ENCODE peak calls at places on chromosomes 1 and 21, in seven cellular contexts. One of them, this sample, is unnamed.

GRCh38 chr1:39230261-39231190 is 26.0 kb downstream of the MACF1 start:
- DNase-seq in osteocyte: no peak
- DNase-seq in astrocyte of the cerebellum: no peak
- DNase-seq in hepatocyte: no peak
- DNase-seq in stomach: no peak
- DNase-seq in foreskin fibroblast: no peak
- DNase-seq in heart left ventricle: no peak
- DNase-seq in this sample: no peak

GRCh38 chr1:2229032-2229920 is 1.2 kb downstream of the SKI start:
- DNase-seq in osteocyte: peak
- DNase-seq in astrocyte of the cerebellum: no peak
- DNase-seq in hepatocyte: peak
- DNase-seq in stomach: peak
- DNase-seq in foreskin fibroblast: no peak
- DNase-seq in heart left ventricle: peak
- DNase-seq in this sample: peak

GRCh38 chr1:47483651-47484050 is 45.8 kb downstream of the FOXD2 start:
- DNase-seq in osteocyte: no peak
- DNase-seq in astrocyte of the cerebellum: no peak
- DNase-seq in hepatocyte: no peak
- DNase-seq in stomach: no peak
- DNase-seq in foreskin fibroblast: no peak
- DNase-seq in heart left ventricle: no peak
- DNase-seq in this sample: no peak

GRCh38 chr1:22044690-22045420 is 7.7 kb upstream of the CDC42 start:
- DNase-seq in osteocyte: no peak
- DNase-seq in astrocyte of the cerebellum: peak
- DNase-seq in hepatocyte: no peak
- DNase-seq in stomach: no peak
- DNase-seq in foreskin fibroblast: peak
- DNase-seq in heart left ventricle: no peak
- DNase-seq in this sample: no peak

GRCh38 chr1:51651552-51651942 is 34.7 kb downstream of the OSBPL9 start:
- DNase-seq in osteocyte: no peak
- DNase-seq in astrocyte of the cerebellum: no peak
- DNase-seq in hepatocyte: no peak
- DNase-seq in stomach: no peak
- DNase-seq in foreskin fibroblast: no peak
- DNase-seq in heart left ventricle: no peak
- DNase-seq in this sample: no peak

GRCh38 chr1:179083031-179083345 is 1.1 kb downstream of the TOR3A start:
- DNase-seq in osteocyte: no peak
- DNase-seq in astrocyte of the cerebellum: no peak
- DNase-seq in hepatocyte: no peak
- DNase-seq in stomach: no peak
- DNase-seq in foreskin fibroblast: no peak
- DNase-seq in heart left ventricle: no peak
- DNase-seq in this sample: no peak

GRCh38 chr1:34500451-34500850 is 254.4 kb upstream of the GJB5 start:
- DNase-seq in osteocyte: no peak
- DNase-seq in astrocyte of the cerebellum: no peak
- DNase-seq in hepatocyte: peak
- DNase-seq in stomach: no peak
- DNase-seq in foreskin fibroblast: no peak
- DNase-seq in heart left ventricle: peak
- DNase-seq in this sample: peak

GRCh38 chr1:116760996-116761665 is 6.9 kb downstream of the CD2 start:
- DNase-seq in osteocyte: peak
- DNase-seq in astrocyte of the cerebellum: no peak
- DNase-seq in hepatocyte: no peak
- DNase-seq in stomach: no peak
- DNase-seq in foreskin fibroblast: no peak
- DNase-seq in heart left ventricle: no peak
- DNase-seq in this sample: no peak

GRCh38 chr1:180503274-180503862 is 991 bp upstream of the ACBD6 start:
- DNase-seq in osteocyte: no peak
- DNase-seq in astrocyte of the cerebellum: no peak
- DNase-seq in hepatocyte: no peak
- DNase-seq in stomach: no peak
- DNase-seq in foreskin fibroblast: no peak
- DNase-seq in heart left ventricle: no peak
- DNase-seq in this sample: peak

GRCh38 chr1:38567401-38567800 is 292.2 kb downstream of the RRAGC start:
- DNase-seq in osteocyte: no peak
- DNase-seq in astrocyte of the cerebellum: no peak
- DNase-seq in hepatocyte: no peak
- DNase-seq in stomach: no peak
- DNase-seq in foreskin fibroblast: no peak
- DNase-seq in heart left ventricle: no peak
- DNase-seq in this sample: no peak

GRCh38 chr1:16677552-16678423 is 11.0 kb upstream of the RNU1-3 start:
- DNase-seq in osteocyte: no peak
- DNase-seq in astrocyte of the cerebellum: no peak
- DNase-seq in hepatocyte: no peak
- DNase-seq in stomach: no peak
- DNase-seq in foreskin fibroblast: no peak
- DNase-seq in heart left ventricle: peak
- DNase-seq in this sample: peak

GRCh38 chr1:160971618-160972056 is 17.0 kb upstream of the ITLN2 start:
- DNase-seq in osteocyte: no peak
- DNase-seq in astrocyte of the cerebellum: no peak
- DNase-seq in hepatocyte: no peak
- DNase-seq in stomach: no peak
- DNase-seq in foreskin fibroblast: no peak
- DNase-seq in heart left ventricle: no peak
- DNase-seq in this sample: no peak

GRCh38 chr1:112105557-112105956 is 116.1 kb upstream of the KCND3 start:
- DNase-seq in osteocyte: no peak
- DNase-seq in astrocyte of the cerebellum: no peak
- DNase-seq in hepatocyte: no peak
- DNase-seq in stomach: no peak
- DNase-seq in foreskin fibroblast: no peak
- DNase-seq in heart left ventricle: no peak
- DNase-seq in this sample: no peak

GRCh38 chr1:58927026-58927721 is 143.3 kb upstream of the JUN start:
- DNase-seq in osteocyte: peak
- DNase-seq in astrocyte of the cerebellum: no peak
- DNase-seq in hepatocyte: no peak
- DNase-seq in stomach: no peak
- DNase-seq in foreskin fibroblast: no peak
- DNase-seq in heart left ventricle: no peak
- DNase-seq in this sample: no peak

GRCh38 chr21:32538147-32538792 is 47.1 kb downstream of the TCP10L start:
- DNase-seq in osteocyte: peak
- DNase-seq in astrocyte of the cerebellum: no peak
- DNase-seq in hepatocyte: no peak
- DNase-seq in stomach: no peak
- DNase-seq in foreskin fibroblast: no peak
- DNase-seq in heart left ventricle: no peak
- DNase-seq in this sample: no peak

GRCh38 chr1:156677616-156678596 is 699 bp upstream of the NES start:
- DNase-seq in osteocyte: no peak
- DNase-seq in astrocyte of the cerebellum: peak
- DNase-seq in hepatocyte: peak
- DNase-seq in stomach: peak
- DNase-seq in foreskin fibroblast: peak
- DNase-seq in heart left ventricle: peak
- DNase-seq in this sample: peak

GRCh38 chr1:165828103-165828558 is 717 bp downstream of the UCK2 start:
- DNase-seq in osteocyte: peak
- DNase-seq in astrocyte of the cerebellum: no peak
- DNase-seq in hepatocyte: peak
- DNase-seq in stomach: peak
- DNase-seq in foreskin fibroblast: peak
- DNase-seq in heart left ventricle: peak
- DNase-seq in this sample: peak

GRCh38 chr1:41366428-41367101 is 5.3 kb downstream of the FOXO6 start:
- DNase-seq in osteocyte: no peak
- DNase-seq in astrocyte of the cerebellum: no peak
- DNase-seq in hepatocyte: peak
- DNase-seq in stomach: peak
- DNase-seq in foreskin fibroblast: no peak
- DNase-seq in heart left ventricle: peak
- DNase-seq in this sample: peak

GRCh38 chr1:184945678-184946412 is 28.5 kb downstream of the NIBAN1 start:
- DNase-seq in osteocyte: no peak
- DNase-seq in astrocyte of the cerebellum: no peak
- DNase-seq in hepatocyte: no peak
- DNase-seq in stomach: no peak
- DNase-seq in foreskin fibroblast: peak
- DNase-seq in heart left ventricle: no peak
- DNase-seq in this sample: no peak

GRCh38 chr1:95132762-95133161 is 15.6 kb downstream of the TLCD4 start:
- DNase-seq in osteocyte: no peak
- DNase-seq in astrocyte of the cerebellum: no peak
- DNase-seq in hepatocyte: no peak
- DNase-seq in stomach: no peak
- DNase-seq in foreskin fibroblast: no peak
- DNase-seq in heart left ventricle: no peak
- DNase-seq in this sample: no peak

GRCh38 chr1:25247024-25247828 is at the start of gene RSRP1:
- DNase-seq in osteocyte: peak
- DNase-seq in astrocyte of the cerebellum: peak
- DNase-seq in hepatocyte: peak
- DNase-seq in stomach: peak
- DNase-seq in foreskin fibroblast: peak
- DNase-seq in heart left ventricle: peak
- DNase-seq in this sample: peak

GRCh38 chr1:42420145-42420544 is 35.7 kb downstream of the ZMYND12 start:
- DNase-seq in osteocyte: no peak
- DNase-seq in astrocyte of the cerebellum: no peak
- DNase-seq in hepatocyte: no peak
- DNase-seq in stomach: no peak
- DNase-seq in foreskin fibroblast: no peak
- DNase-seq in heart left ventricle: no peak
- DNase-seq in this sample: no peak
- TF ChIP-seq CTCF in osteocyte: no peak
- TF ChIP-seq CTCF in astrocyte of the cerebellum: no peak
- TF ChIP-seq CTCF in hepatocyte: no peak
- TF ChIP-seq CTCF in stomach: no peak
- TF ChIP-seq CTCF in foreskin fibroblast: no peak
- TF ChIP-seq CTCF in heart left ventricle: no peak
- TF ChIP-seq CTCF in this sample: no peak

DNA sequence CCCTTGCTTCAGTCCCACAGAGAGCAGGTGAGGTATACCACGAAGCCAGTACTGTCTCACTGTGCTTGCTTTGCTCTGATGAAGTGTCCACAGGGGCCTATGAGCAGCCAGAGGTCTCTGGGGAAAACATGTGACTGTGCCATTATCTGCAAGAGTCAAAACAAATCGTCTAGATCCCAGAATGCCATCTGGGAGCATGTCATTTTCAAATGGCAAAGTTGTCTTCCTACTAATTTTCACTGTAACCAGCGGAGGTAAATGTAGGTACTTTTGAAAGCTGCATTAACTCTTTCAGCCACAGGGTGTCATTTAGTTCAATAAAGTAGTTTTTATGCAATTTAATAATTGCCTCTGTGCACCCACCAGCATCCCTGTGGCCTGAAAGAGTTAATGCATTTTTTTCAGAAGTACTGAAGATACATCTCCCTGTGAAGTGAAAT is 173.6 kb upstream of the SGIP1 start:
- DNase-seq in osteocyte: no peak
- DNase-seq in astrocyte of the cerebellum: no peak
- DNase-seq in hepatocyte: no peak
- DNase-seq in stomach: no peak
- DNase-seq in foreskin fibroblast: no peak
- DNase-seq in heart left ventricle: no peak
- DNase-seq in this sample: no peak
- TF ChIP-seq CTCF in osteocyte: peak
- TF ChIP-seq CTCF in astrocyte of the cerebellum: no peak
- TF ChIP-seq CTCF in hepatocyte: no peak
- TF ChIP-seq CTCF in stomach: no peak
- TF ChIP-seq CTCF in foreskin fibroblast: peak
- TF ChIP-seq CTCF in heart left ventricle: no peak
- TF ChIP-seq CTCF in this sample: no peak

GRCh38 chr1:119327436-119328155 is 41.0 kb upstream of the HAO2 start:
- DNase-seq in osteocyte: no peak
- DNase-seq in astrocyte of the cerebellum: no peak
- DNase-seq in hepatocyte: peak
- DNase-seq in stomach: peak
- DNase-seq in foreskin fibroblast: peak
- DNase-seq in heart left ventricle: no peak
- DNase-seq in this sample: peak
- TF ChIP-seq CTCF in osteocyte: peak
- TF ChIP-seq CTCF in astrocyte of the cerebellum: peak
- TF ChIP-seq CTCF in hepatocyte: peak
- TF ChIP-seq CTCF in stomach: no peak
- TF ChIP-seq CTCF in foreskin fibroblast: peak
- TF ChIP-seq CTCF in heart left ventricle: peak
- TF ChIP-seq CTCF in this sample: peak

GRCh38 chr1:32650157-32650751 is at the start of gene ZBTB8OS:
- DNase-seq in osteocyte: peak
- DNase-seq in astrocyte of the cerebellum: peak
- DNase-seq in hepatocyte: peak
- DNase-seq in stomach: peak
- DNase-seq in foreskin fibroblast: peak
- DNase-seq in heart left ventricle: peak
- DNase-seq in this sample: peak

GRCh38 chr1:32652244-32652962 is 1.4 kb downstream of the RBBP4 start:
- DNase-seq in osteocyte: no peak
- DNase-seq in astrocyte of the cerebellum: no peak
- DNase-seq in hepatocyte: no peak
- DNase-seq in stomach: no peak
- DNase-seq in foreskin fibroblast: no peak
- DNase-seq in heart left ventricle: no peak
- DNase-seq in this sample: no peak

GRCh38 chr1:32651461-32652073 is 559 bp downstream of the RBBP4 start:
- DNase-seq in osteocyte: no peak
- DNase-seq in astrocyte of the cerebellum: no peak
- DNase-seq in hepatocyte: no peak
- DNase-seq in stomach: no peak
- DNase-seq in foreskin fibroblast: no peak
- DNase-seq in heart left ventricle: no peak
- DNase-seq in this sample: no peak

GRCh38 chr1:32647308-32648134 is 2.8 kb downstream of the ZBTB8OS start:
- DNase-seq in osteocyte: no peak
- DNase-seq in astrocyte of the cerebellum: no peak
- DNase-seq in hepatocyte: no peak
- DNase-seq in stomach: no peak
- DNase-seq in foreskin fibroblast: no peak
- DNase-seq in heart left ventricle: no peak
- DNase-seq in this sample: no peak

DNA sequence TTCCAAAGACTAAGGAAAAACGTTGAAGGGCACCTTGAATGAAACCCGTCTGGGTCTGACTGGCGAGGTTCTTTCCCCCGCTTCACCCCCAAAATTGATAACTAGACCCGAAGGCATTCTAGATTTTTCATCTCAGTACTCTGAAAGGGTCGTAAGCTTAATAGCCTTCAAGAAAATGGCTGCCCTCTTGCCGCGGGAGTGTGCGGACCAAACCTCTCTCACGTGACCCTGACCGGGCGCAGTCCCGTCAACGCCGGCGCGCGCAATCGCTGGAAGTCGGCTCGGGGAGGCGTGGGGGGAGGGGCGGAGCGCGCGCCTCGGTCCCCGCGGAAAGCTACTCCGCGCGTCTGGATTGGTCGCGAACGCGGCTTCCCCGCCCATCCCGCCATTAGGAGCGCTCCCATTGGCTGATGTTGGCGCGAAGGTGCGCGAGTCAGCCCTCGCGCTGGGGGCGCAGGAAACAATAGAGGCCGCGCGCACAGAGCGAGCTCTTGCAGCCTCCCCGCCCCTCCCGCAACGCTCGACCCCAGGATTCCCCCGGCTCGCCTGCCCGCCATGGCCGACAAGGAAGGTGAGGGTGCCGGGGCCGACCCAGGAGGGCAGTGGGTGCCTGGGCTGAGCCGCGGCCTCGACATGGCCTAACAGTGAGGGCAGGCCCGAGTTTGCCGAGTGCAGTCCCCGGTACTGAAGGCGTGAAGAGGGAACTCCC is at the start of gene RBBP4:
- DNase-seq in osteocyte: peak
- DNase-seq in astrocyte of the cerebellum: peak
- DNase-seq in hepatocyte: peak
- DNase-seq in stomach: peak
- DNase-seq in foreskin fibroblast: peak
- DNase-seq in heart left ventricle: peak
- DNase-seq in this sample: peak
- TF ChIP-seq CTCF in osteocyte: no peak
- TF ChIP-seq CTCF in astrocyte of the cerebellum: no peak
- TF ChIP-seq CTCF in hepatocyte: no peak
- TF ChIP-seq CTCF in stomach: no peak
- TF ChIP-seq CTCF in foreskin fibroblast: no peak
- TF ChIP-seq CTCF in heart left ventricle: peak
- TF ChIP-seq CTCF in this sample: no peak

This sample was measured in Calu3.